ENCODE peak calls at places on chromosomes 12 and 14, in five cellular contexts. One of them, this sample, is unnamed.

GRCh38 chr12:54207539-54208267 is 18.9 kb upstream of the SMUG1 start:
- DNase-seq in progenitor cell of endocrine pancreas: peak
- DNase-seq in PC-9: peak
- DNase-seq in right atrium auricular region: peak
- DNase-seq in cardiac fibroblast: peak
- DNase-seq in this sample: peak

GRCh38 chr14:89773644-89774316 is 180.8 kb downstream of the EFCAB11 start:
- DNase-seq in progenitor cell of endocrine pancreas: peak
- DNase-seq in PC-9: peak
- DNase-seq in right atrium auricular region: no peak
- DNase-seq in cardiac fibroblast: peak
- DNase-seq in this sample: peak

GRCh38 chr14:72739446-72740405 is 154.2 kb downstream of the DPF3 start:
- DNase-seq in progenitor cell of endocrine pancreas: no peak
- DNase-seq in PC-9: no peak
- DNase-seq in right atrium auricular region: peak
- DNase-seq in cardiac fibroblast: no peak
- DNase-seq in this sample: no peak

GRCh38 chr12:666766-667308 is 3.6 kb upstream of the NINJ2 start:
- DNase-seq in progenitor cell of endocrine pancreas: no peak
- DNase-seq in PC-9: no peak
- DNase-seq in right atrium auricular region: no peak
- DNase-seq in cardiac fibroblast: peak
- DNase-seq in this sample: no peak

GRCh38 chr12:87756721-87757120 is 272.5 kb downstream of the C12orf50 start:
- DNase-seq in progenitor cell of endocrine pancreas: no peak
- DNase-seq in PC-9: no peak
- DNase-seq in right atrium auricular region: no peak
- DNase-seq in cardiac fibroblast: peak
- DNase-seq in this sample: no peak

GRCh38 chr12:79776111-79776510 is 85.3 kb upstream of the PAWR start:
- DNase-seq in progenitor cell of endocrine pancreas: no peak
- DNase-seq in PC-9: no peak
- DNase-seq in right atrium auricular region: no peak
- DNase-seq in cardiac fibroblast: peak
- DNase-seq in this sample: no peak

GRCh38 chr12:103924761-103925641 is 5.2 kb upstream of the HSP90B1 start:
- DNase-seq in progenitor cell of endocrine pancreas: no peak
- DNase-seq in PC-9: no peak
- DNase-seq in right atrium auricular region: no peak
- DNase-seq in cardiac fibroblast: peak
- DNase-seq in this sample: no peak

GRCh38 chr12:4956054-4956453 is 46.3 kb downstream of the KCNA1 start:
- DNase-seq in progenitor cell of endocrine pancreas: no peak
- DNase-seq in PC-9: no peak
- DNase-seq in right atrium auricular region: no peak
- DNase-seq in cardiac fibroblast: no peak
- DNase-seq in this sample: no peak

GRCh38 chr12:54988402-54989054 is 4.0 kb upstream of the TESPA1 start:
- DNase-seq in progenitor cell of endocrine pancreas: no peak
- DNase-seq in PC-9: no peak
- DNase-seq in right atrium auricular region: peak
- DNase-seq in cardiac fibroblast: peak
- DNase-seq in this sample: peak

GRCh38 chr12:25716842-25717241 is 163.8 kb upstream of the LMNTD1 start:
- DNase-seq in progenitor cell of endocrine pancreas: no peak
- DNase-seq in PC-9: no peak
- DNase-seq in right atrium auricular region: no peak
- DNase-seq in cardiac fibroblast: peak
- DNase-seq in this sample: no peak

GRCh38 chr14:79986251-79986650 is 225.1 kb downstream of the DIO2 start:
- DNase-seq in progenitor cell of endocrine pancreas: no peak
- DNase-seq in PC-9: no peak
- DNase-seq in right atrium auricular region: no peak
- DNase-seq in cardiac fibroblast: peak
- DNase-seq in this sample: no peak

GRCh38 chr14:99271951-99272668 is at the start of gene BCL11B:
- DNase-seq in progenitor cell of endocrine pancreas: peak
- DNase-seq in PC-9: no peak
- DNase-seq in right atrium auricular region: no peak
- DNase-seq in cardiac fibroblast: peak
- DNase-seq in this sample: peak

GRCh38 chr14:76715927-76716200 is 45.4 kb upstream of the VASH1 start:
- DNase-seq in progenitor cell of endocrine pancreas: no peak
- DNase-seq in PC-9: no peak
- DNase-seq in right atrium auricular region: no peak
- DNase-seq in cardiac fibroblast: no peak
- DNase-seq in this sample: no peak

GRCh38 chr14:101126376-101127130 is 223.0 kb upstream of the RTL1 start:
- DNase-seq in progenitor cell of endocrine pancreas: no peak
- DNase-seq in PC-9: no peak
- DNase-seq in right atrium auricular region: peak
- DNase-seq in cardiac fibroblast: no peak
- DNase-seq in this sample: no peak

GRCh38 chr14:92323031-92323915 is at the start of gene SLC24A4:
- DNase-seq in progenitor cell of endocrine pancreas: peak
- DNase-seq in PC-9: no peak
- DNase-seq in right atrium auricular region: no peak
- DNase-seq in cardiac fibroblast: peak
- DNase-seq in this sample: peak

GRCh38 chr14:99774526-99775307 is 18.5 kb upstream of the EML1 start:
- DNase-seq in progenitor cell of endocrine pancreas: no peak
- DNase-seq in PC-9: no peak
- DNase-seq in right atrium auricular region: peak
- DNase-seq in cardiac fibroblast: peak
- DNase-seq in this sample: no peak

GRCh38 chr12:12465522-12465921 is 97.1 kb downstream of the DUSP16 start:
- DNase-seq in progenitor cell of endocrine pancreas: no peak
- DNase-seq in PC-9: no peak
- DNase-seq in right atrium auricular region: no peak
- DNase-seq in cardiac fibroblast: no peak
- DNase-seq in this sample: no peak

GRCh38 chr14:50961606-50962259 is 17.4 kb upstream of the PYGL start:
- DNase-seq in progenitor cell of endocrine pancreas: no peak
- DNase-seq in PC-9: peak
- DNase-seq in right atrium auricular region: no peak
- DNase-seq in cardiac fibroblast: peak
- DNase-seq in this sample: no peak

GRCh38 chr12:131471271-131471905 is 239.5 kb upstream of the SFSWAP start:
- DNase-seq in progenitor cell of endocrine pancreas: no peak
- DNase-seq in PC-9: no peak
- DNase-seq in right atrium auricular region: no peak
- DNase-seq in cardiac fibroblast: no peak
- DNase-seq in this sample: no peak

GRCh38 chr12:113154351-113154973 is 4.9 kb downstream of the CFAP73 start:
- DNase-seq in progenitor cell of endocrine pancreas: peak
- DNase-seq in PC-9: peak
- DNase-seq in right atrium auricular region: no peak
- DNase-seq in cardiac fibroblast: peak
- DNase-seq in this sample: peak

GRCh38 chr12:9756174-9756573 is 4.5 kb downstream of the CD69 start:
- DNase-seq in progenitor cell of endocrine pancreas: no peak
- DNase-seq in PC-9: no peak
- DNase-seq in right atrium auricular region: no peak
- DNase-seq in cardiac fibroblast: no peak
- DNase-seq in this sample: no peak

GRCh38 chr12:20144341-20144740 is 224.0 kb upstream of the PDE3A start:
- DNase-seq in progenitor cell of endocrine pancreas: no peak
- DNase-seq in PC-9: no peak
- DNase-seq in right atrium auricular region: no peak
- DNase-seq in cardiac fibroblast: no peak
- DNase-seq in this sample: no peak

GRCh38 chr12:32248594-32249140 is 142.0 kb downstream of the BICD1 start:
- DNase-seq in progenitor cell of endocrine pancreas: no peak
- DNase-seq in PC-9: no peak
- DNase-seq in right atrium auricular region: no peak
- DNase-seq in cardiac fibroblast: no peak
- DNase-seq in this sample: peak

GRCh38 chr14:86961106-86961716 is 1031.8 kb downstream of the GALC start:
- DNase-seq in progenitor cell of endocrine pancreas: no peak
- DNase-seq in PC-9: no peak
- DNase-seq in right atrium auricular region: no peak
- DNase-seq in cardiac fibroblast: peak
- DNase-seq in this sample: no peak

GRCh38 chr12:25977047-25977446 is 18.6 kb downstream of the RASSF8 start:
- DNase-seq in progenitor cell of endocrine pancreas: no peak
- DNase-seq in PC-9: no peak
- DNase-seq in right atrium auricular region: no peak
- DNase-seq in cardiac fibroblast: peak
- DNase-seq in this sample: no peak

GRCh38 chr12:1932264-1932777 is 13.9 kb upstream of the CACNA2D4 start:
- DNase-seq in progenitor cell of endocrine pancreas: no peak
- DNase-seq in PC-9: no peak
- DNase-seq in right atrium auricular region: peak
- DNase-seq in cardiac fibroblast: no peak
- DNase-seq in this sample: no peak

GRCh38 chr14:22836301-22837058 is at the start of gene MMP14:
- DNase-seq in progenitor cell of endocrine pancreas: peak
- DNase-seq in PC-9: no peak
- DNase-seq in right atrium auricular region: peak
- DNase-seq in cardiac fibroblast: peak
- DNase-seq in this sample: peak

GRCh38 chr14:85587152-85587697 is 57.3 kb downstream of the FLRT2 start:
- DNase-seq in progenitor cell of endocrine pancreas: no peak
- DNase-seq in PC-9: peak
- DNase-seq in right atrium auricular region: no peak
- DNase-seq in cardiac fibroblast: peak
- DNase-seq in this sample: no peak

GRCh38 chr12:121668750-121669524 is 517 bp downstream of the MORN3 start:
- DNase-seq in progenitor cell of endocrine pancreas: peak
- DNase-seq in PC-9: peak
- DNase-seq in right atrium auricular region: no peak
- DNase-seq in cardiac fibroblast: peak
- DNase-seq in this sample: peak

GRCh38 chr12:795305-795704 is 42.9 kb downstream of the WNK1 start:
- DNase-seq in progenitor cell of endocrine pancreas: no peak
- DNase-seq in PC-9: no peak
- DNase-seq in right atrium auricular region: no peak
- DNase-seq in cardiac fibroblast: no peak
- DNase-seq in this sample: no peak

GRCh38 chr14:51644215-51644969 is 7.3 kb upstream of the FRMD6 start:
- DNase-seq in progenitor cell of endocrine pancreas: no peak
- DNase-seq in PC-9: no peak
- DNase-seq in right atrium auricular region: no peak
- DNase-seq in cardiac fibroblast: no peak
- DNase-seq in this sample: no peak

GRCh38 chr14:50741571-50741970 is 73.5 kb upstream of the SAV1 start:
- DNase-seq in progenitor cell of endocrine pancreas: no peak
- DNase-seq in PC-9: peak
- DNase-seq in right atrium auricular region: no peak
- DNase-seq in cardiac fibroblast: peak
- DNase-seq in this sample: no peak

DNA sequence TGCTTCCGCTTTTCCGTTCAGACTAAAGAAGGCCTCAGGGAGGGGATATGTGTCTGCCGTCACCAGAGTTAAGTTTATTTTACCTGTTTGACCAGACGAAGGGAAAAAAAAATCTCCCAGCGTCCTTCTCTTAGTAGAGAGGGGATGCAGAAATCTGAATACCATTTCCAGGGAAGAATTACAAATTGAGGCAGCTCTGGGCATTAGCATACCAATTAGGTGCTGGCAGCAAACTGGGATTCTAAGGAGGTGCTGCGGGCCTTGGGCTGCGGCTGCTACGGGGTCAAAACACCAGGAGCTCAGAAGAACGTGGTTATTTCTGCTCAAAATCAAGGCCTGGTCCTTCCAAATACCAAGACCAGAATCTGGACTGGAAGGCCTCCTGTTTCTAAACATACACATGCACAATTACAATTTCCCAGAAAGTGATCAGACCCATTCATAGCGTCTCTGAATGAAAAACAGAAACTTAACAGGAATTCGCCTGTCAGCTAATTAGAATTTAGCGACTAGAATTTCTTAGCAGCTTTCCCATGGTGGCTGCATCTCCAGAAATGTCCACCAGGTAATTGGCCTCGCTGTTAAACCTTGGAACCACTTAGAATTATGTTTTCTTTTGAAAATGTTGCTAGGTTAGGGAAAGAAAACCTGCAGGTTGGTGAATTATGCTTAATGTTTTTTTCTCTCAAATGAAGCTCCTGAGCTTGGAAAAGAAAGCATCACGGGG is 617.0 kb downstream of the VRK1 start:
- DNase-seq in progenitor cell of endocrine pancreas: no peak
- DNase-seq in PC-9: no peak
- DNase-seq in right atrium auricular region: no peak
- DNase-seq in cardiac fibroblast: no peak
- DNase-seq in this sample: no peak
- TF ChIP-seq CTCF in progenitor cell of endocrine pancreas: peak
- TF ChIP-seq CTCF in PC-9: no peak
- TF ChIP-seq CTCF in right atrium auricular region: no peak
- TF ChIP-seq CTCF in cardiac fibroblast: no peak
- TF ChIP-seq CTCF in this sample: peak

GRCh38 chr14:49134940-49135339 is 451.2 kb downstream of the RPS29 start:
- DNase-seq in progenitor cell of endocrine pancreas: no peak
- DNase-seq in PC-9: no peak
- DNase-seq in right atrium auricular region: no peak
- DNase-seq in cardiac fibroblast: no peak
- DNase-seq in this sample: no peak
- TF ChIP-seq CTCF in progenitor cell of endocrine pancreas: no peak
- TF ChIP-seq CTCF in PC-9: no peak
- TF ChIP-seq CTCF in right atrium auricular region: no peak
- TF ChIP-seq CTCF in cardiac fibroblast: no peak
- TF ChIP-seq CTCF in this sample: no peak

DNA sequence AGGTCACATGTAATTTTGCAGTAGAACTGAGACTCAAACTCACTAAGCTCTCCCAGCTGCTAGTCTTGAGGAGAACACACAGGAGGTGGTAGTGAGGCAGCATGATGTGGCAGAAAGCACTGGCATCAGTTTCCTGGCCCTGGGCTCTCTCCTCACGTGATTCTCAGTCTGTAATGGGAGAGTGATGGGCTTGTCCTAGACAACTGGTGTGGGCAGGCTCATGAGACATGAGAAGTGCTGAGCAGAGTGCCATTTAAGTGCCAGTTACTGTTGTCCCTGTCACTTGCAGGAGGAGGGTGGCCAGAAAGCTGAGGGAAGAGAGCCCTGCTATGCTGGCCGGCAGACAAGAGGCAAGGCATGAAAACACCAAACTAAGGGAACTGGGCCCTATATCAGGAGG is 48.5 kb upstream of the OVCH1 start:
- DNase-seq in progenitor cell of endocrine pancreas: no peak
- DNase-seq in PC-9: no peak
- DNase-seq in right atrium auricular region: no peak
- DNase-seq in cardiac fibroblast: no peak
- DNase-seq in this sample: no peak
- TF ChIP-seq CTCF in progenitor cell of endocrine pancreas: no peak
- TF ChIP-seq CTCF in PC-9: no peak
- TF ChIP-seq CTCF in right atrium auricular region: no peak
- TF ChIP-seq CTCF in cardiac fibroblast: no peak
- TF ChIP-seq CTCF in this sample: no peak

DNA sequence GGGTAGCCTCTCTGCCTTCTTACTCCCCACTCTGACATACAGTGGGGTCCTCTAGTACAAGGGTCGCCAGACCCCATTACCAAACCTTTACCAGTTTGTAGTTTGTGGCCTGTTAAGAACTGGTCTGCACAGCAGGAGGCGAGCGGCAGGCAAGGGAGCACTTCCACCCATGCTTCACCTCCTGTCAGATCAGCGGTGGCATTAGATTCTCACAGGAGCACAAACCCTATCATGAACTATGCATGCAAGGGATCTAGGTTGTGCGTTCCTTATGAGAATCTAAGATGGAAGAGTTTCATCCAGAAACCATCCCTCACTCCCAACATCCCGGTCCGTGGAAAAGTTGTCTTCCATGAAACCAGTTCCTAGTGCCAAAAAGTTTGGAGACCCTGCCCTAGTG is 146.5 kb downstream of the HMGA2 start:
- DNase-seq in progenitor cell of endocrine pancreas: no peak
- DNase-seq in PC-9: no peak
- DNase-seq in right atrium auricular region: no peak
- DNase-seq in cardiac fibroblast: peak
- DNase-seq in this sample: no peak
- TF ChIP-seq CTCF in progenitor cell of endocrine pancreas: no peak
- TF ChIP-seq CTCF in PC-9: no peak
- TF ChIP-seq CTCF in right atrium auricular region: no peak
- TF ChIP-seq CTCF in cardiac fibroblast: no peak
- TF ChIP-seq CTCF in this sample: no peak

This sample was measured in glutamatergic neuron.